ENCODE peak calls at places on chromosomes 6 and 20, in eight cellular contexts. V is HFFc6, U is progenitor cell of endocrine pancreas, N is fibroblast of lung, G is B cell, I is tibial artery, B is OCI-LY7, M is fibroblast of pulmonary artery. H is an unnamed sample.

GRCh38 chr20:48657426-48658197 is 170.2 kb downstream of the PREX1 start:
- DNase-seq in V (peak), U (peak), N (peak), G (peak), I (peak), B (peak), M (peak), H (peak)

GRCh38 chr6:146357578-146358340 is 185.9 kb upstream of the RAB32 start:
- DNase-seq in V (peak), U (no peak), N (peak), G (no peak), I (no peak), B (no peak), M (peak), H (no peak)

GRCh38 chr6:94196891-94197290 is 777.5 kb upstream of the EPHA7 start:
- DNase-seq in V (no peak), U (no peak), N (no peak), G (no peak), I (no peak), B (no peak), M (no peak), H (no peak)

GRCh38 chr6:25537349-25538018 is 114.5 kb upstream of the SCGN start:
- DNase-seq in V (no peak), U (no peak), N (no peak), G (no peak), I (no peak), B (no peak), M (peak), H (no peak)

GRCh38 chr6:105759015-105759414 is 327.1 kb upstream of the PRDM1 start:
- DNase-seq in V (no peak), U (no peak), N (no peak), G (no peak), I (no peak), B (no peak), M (no peak), H (no peak)

GRCh38 chr6:48080227-48081009 is 30.6 kb downstream of the PTCHD4 start:
- DNase-seq in V (no peak), U (no peak), N (peak), G (no peak), I (no peak), B (no peak), M (peak), H (no peak)

GRCh38 chr6:27111743-27112142 is 135.8 kb upstream of the PRSS16 start:
- DNase-seq in V (no peak), U (no peak), N (no peak), G (no peak), I (no peak), B (peak), M (no peak), H (no peak)

GRCh38 chr20:3101737-3102574 is 17.4 kb upstream of the AVP start:
- DNase-seq in V (no peak), U (no peak), N (no peak), G (no peak), I (no peak), B (no peak), M (no peak), H (no peak)

GRCh38 chr20:19747903-19748302 is 10.2 kb upstream of the RIN2 start:
- DNase-seq in V (no peak), U (no peak), N (no peak), G (no peak), I (no peak), B (no peak), M (no peak), H (no peak)

GRCh38 chr20:19887566-19888268 is 129.4 kb upstream of the NAA20 start:
- DNase-seq in V (no peak), U (no peak), N (no peak), G (no peak), I (no peak), B (no peak), M (no peak), H (no peak)

GRCh38 chr6:139291813-139292619 is at the start of gene TXLNB:
- DNase-seq in V (peak), U (no peak), N (peak), G (peak), I (peak), B (peak), M (peak), H (peak)

GRCh38 chr20:36149469-36149868 is 5.1 kb upstream of the EPB41L1 start:
- DNase-seq in V (no peak), U (no peak), N (no peak), G (no peak), I (peak), B (no peak), M (no peak), H (no peak)

GRCh38 chr20:36147707-36148106 is 6.8 kb upstream of the EPB41L1 start:
- DNase-seq in V (no peak), U (no peak), N (peak), G (no peak), I (peak), B (no peak), M (peak), H (no peak)

GRCh38 chr20:36150489-36150846 is 4.1 kb upstream of the EPB41L1 start:
- DNase-seq in V (no peak), U (no peak), N (no peak), G (no peak), I (no peak), B (no peak), M (no peak), H (no peak)

GRCh38 chr20:36149012-36149411 is 5.5 kb upstream of the EPB41L1 start:
- DNase-seq in V (no peak), U (no peak), N (no peak), G (no peak), I (no peak), B (no peak), M (no peak), H (no peak)

DNA sequence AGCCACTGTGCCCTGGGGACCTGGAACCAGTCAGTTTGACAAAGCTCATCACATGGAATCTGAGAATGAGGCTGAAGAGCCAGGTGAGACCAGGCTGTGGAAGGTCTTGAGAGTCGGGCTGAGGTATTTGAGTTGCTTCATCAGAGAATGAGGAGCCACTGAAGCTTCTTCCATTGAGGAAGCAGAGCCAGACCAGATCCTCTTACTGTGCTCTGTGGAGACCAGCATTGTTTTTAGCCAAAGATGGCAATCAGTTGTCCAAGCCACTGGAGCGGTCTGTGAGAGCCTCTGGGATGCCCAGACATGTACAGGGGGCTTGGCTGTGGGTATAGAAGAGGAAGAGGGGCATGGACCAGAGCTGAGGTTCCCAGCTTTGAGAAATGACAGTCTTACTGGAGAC is 6.1 kb upstream of the EPB41L1 start:
- DNase-seq in V (no peak), U (no peak), N (no peak), G (no peak), I (no peak), B (no peak), M (no peak), H (no peak)
- TF ChIP-seq CTCF in V (no peak), U (no peak), N (no peak), G (no peak), I (no peak), B (no peak), M (no peak), H (no peak)

GRCh38 chr6:112298021-112298745 is 43.8 kb upstream of the LAMA4 start:
- DNase-seq in V (peak), U (no peak), N (peak), G (no peak), I (no peak), B (no peak), M (peak), H (no peak)

GRCh38 chr6:112298816-112299281 is 44.5 kb upstream of the LAMA4 start:
- DNase-seq in V (peak), U (no peak), N (peak), G (no peak), I (no peak), B (no peak), M (peak), H (no peak)

GRCh38 chr6:112296694-112297093 is 42.3 kb upstream of the LAMA4 start:
- DNase-seq in V (no peak), U (no peak), N (no peak), G (no peak), I (no peak), B (no peak), M (no peak), H (no peak)

GRCh38 chr6:112300888-112301287 is 46.2 kb upstream of the RFPL4B start:
- DNase-seq in V (no peak), U (no peak), N (no peak), G (no peak), I (no peak), B (no peak), M (no peak), H (no peak)

GRCh38 chr6:112296122-112296521 is 41.8 kb upstream of the LAMA4 start:
- DNase-seq in V (peak), U (no peak), N (peak), G (no peak), I (no peak), B (peak), M (peak), H (no peak)
- TF ChIP-seq CTCF in V (peak), U (peak), N (peak), G (no peak), I (no peak), B (peak), M (peak), H (peak)

GRCh38 chr20:63517376-63518309 is 2.9 kb upstream of the PPDPF start:
- DNase-seq in V (no peak), U (peak), N (no peak), G (no peak), I (no peak), B (no peak), M (no peak), H (no peak)
- TF ChIP-seq CTCF in V (no peak), U (no peak), N (no peak), G (no peak), I (no peak), B (no peak), M (no peak), H (no peak)

GRCh38 chr6:32885698-32886286 is 31.8 kb downstream of the PSMB9 start:
- DNase-seq in V (peak), U (no peak), N (peak), G (peak), I (no peak), B (peak), M (peak), H (peak)
- TF ChIP-seq CTCF in V (peak), U (peak), N (peak), G (peak), I (peak), B (peak), M (peak), H (peak)